ENCODE peak calls at places on chromosomes 7 and 10, in five cellular contexts. E, T, Z, G and W are unnamed samples. For H3K4me1, the result is how much of the 10 kb centered on the place peaks cover.

GRCh38 chr7:80095545-80095944 is 39.1 kb upstream of the GNAI1 start:
- DNase-seq in E (no peak), T (peak), Z (no peak), G (no peak), W (no peak)

GRCh38 chr7:140696679-140697446 is at the start of gene NDUFB2:
- DNase-seq in E (peak), T (peak), Z (peak), G (peak), W (peak)

GRCh38 chr10:28714401-28715053 is 37.2 kb downstream of the BAMBI start:
- DNase-seq in E (no peak), T (no peak), Z (peak), G (no peak), W (no peak)

GRCh38 chr10:42638821-42639270 is 476 bp upstream of the ZNF33B start:
- DNase-seq in E (no peak), T (no peak), Z (no peak), G (no peak), W (no peak)

GRCh38 chr7:117715784-117716445 is 157.3 kb downstream of the CTTNBP2 start:
- DNase-seq in E (no peak), T (peak), Z (peak), G (peak), W (peak)

GRCh38 chr7:42611961-42612360 is 299.9 kb downstream of the C7orf25 start:
- DNase-seq in E (no peak), T (no peak), Z (no peak), G (no peak), W (no peak)

GRCh38 chr7:4178887-4179286 is 503.2 kb upstream of the FOXK1 start:
- DNase-seq in E (no peak), T (no peak), Z (no peak), G (no peak), W (no peak)

GRCh38 chr7:46363688-46364087 is 442.6 kb upstream of the IGFBP3 start:
- DNase-seq in E (no peak), T (no peak), Z (peak), G (no peak), W (no peak)

GRCh38 chr7:156156734-156157408 is 344.6 kb upstream of the SHH start:
- DNase-seq in E (peak), T (no peak), Z (peak), G (peak), W (peak)

GRCh38 chr7:57342954-57343353 is 107.0 kb upstream of the ZNF716 start:
- DNase-seq in E (no peak), T (no peak), Z (no peak), G (no peak), W (no peak)

GRCh38 chr7:57344957-57345356 is 105.0 kb upstream of the ZNF716 start:
- DNase-seq in E (no peak), T (no peak), Z (no peak), G (no peak), W (no peak)

GRCh38 chr7:57339198-57339944 is 110.6 kb upstream of the ZNF716 start:
- DNase-seq in E (no peak), T (no peak), Z (no peak), G (no peak), W (no peak)

GRCh38 chr7:57348646-57349269 is 101.2 kb upstream of the ZNF716 start:
- DNase-seq in E (no peak), T (no peak), Z (no peak), G (no peak), W (no peak)

DNA sequence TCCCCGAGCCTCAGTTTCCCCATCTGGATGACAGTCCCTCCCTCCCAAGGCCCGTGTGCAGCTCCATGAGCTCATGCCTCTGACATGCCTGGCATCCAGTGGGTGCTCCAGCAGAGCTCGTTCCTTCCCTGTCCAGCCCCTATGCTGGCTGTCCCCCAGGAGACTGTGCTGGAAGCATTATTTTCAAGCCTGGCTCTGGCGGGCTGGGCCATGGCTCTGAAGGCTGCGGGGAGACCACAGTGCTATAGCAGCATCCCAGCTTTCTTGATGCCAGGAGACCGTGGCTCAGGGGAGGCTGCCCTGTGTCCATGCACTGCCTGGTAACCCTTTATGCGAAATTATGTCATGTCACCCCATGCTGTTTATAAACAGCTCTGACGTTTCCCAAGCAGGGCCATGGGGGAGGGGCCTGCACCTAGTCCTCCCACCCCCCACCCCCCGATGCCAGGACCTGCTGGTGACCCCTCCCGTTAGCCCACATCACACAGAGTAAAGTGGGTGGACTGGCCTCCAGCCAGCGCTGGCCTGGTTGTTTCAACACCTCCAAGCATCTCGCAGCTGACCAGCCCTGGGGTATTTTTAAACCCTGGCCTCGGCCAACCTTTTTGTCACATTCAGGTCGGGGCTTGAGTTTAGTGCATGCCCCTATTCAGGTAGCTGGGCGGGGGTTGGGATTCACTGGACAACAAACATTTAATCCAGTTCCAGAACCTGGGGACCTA is 105.9 kb upstream of the ZNF716 start:
- DNase-seq in E (no peak), T (no peak), Z (no peak), G (no peak), W (no peak)
- TF ChIP-seq MAFK in E (no peak), T (no peak), Z (no peak), G (no peak), W (no peak)

DNA sequence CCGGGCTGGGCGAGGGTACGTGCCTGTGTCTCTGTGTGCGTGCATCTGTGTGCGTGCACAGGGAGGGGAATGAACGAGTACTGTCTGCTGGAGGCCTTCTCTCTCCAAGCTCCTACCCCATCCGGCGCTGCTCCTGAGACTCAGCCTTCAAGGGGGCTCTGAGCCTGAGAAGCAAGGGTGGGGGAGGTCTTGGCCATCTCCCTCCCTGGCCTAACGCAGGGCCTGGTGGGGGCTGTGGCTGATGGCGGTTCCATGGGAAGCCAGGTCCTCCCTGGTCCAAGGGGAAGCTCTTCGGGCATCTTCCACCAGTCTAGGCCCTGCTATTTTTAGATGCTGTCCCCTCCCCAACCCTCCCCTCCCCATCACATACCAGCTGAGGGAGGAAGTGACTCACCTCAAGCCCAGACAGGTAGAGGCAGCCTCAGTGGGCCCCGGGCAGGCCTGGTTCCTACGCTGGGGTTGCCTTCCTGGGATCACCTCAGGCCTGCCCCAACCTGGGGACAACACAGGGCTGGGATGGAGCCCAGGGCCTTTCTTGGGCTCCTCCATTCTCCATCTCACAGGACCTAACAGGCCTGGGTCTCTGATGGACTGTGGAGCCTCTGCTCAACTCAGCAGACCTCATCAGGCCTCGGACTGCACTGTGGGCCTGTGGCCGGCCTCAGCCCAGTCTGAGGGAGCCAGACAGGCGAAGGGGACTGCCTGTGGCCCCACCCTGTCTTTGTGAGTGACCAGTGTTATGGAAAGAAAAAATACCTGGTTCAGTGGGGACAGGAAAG is 32.2 kb downstream of the DNAJB12 start:
- DNase-seq in E (no peak), T (no peak), Z (no peak), G (peak), W (no peak)
- H3K4me1 ChIP-seq in E (half or more), T (under half), Z (half or more), G (half or more), W (under half)

DNA sequence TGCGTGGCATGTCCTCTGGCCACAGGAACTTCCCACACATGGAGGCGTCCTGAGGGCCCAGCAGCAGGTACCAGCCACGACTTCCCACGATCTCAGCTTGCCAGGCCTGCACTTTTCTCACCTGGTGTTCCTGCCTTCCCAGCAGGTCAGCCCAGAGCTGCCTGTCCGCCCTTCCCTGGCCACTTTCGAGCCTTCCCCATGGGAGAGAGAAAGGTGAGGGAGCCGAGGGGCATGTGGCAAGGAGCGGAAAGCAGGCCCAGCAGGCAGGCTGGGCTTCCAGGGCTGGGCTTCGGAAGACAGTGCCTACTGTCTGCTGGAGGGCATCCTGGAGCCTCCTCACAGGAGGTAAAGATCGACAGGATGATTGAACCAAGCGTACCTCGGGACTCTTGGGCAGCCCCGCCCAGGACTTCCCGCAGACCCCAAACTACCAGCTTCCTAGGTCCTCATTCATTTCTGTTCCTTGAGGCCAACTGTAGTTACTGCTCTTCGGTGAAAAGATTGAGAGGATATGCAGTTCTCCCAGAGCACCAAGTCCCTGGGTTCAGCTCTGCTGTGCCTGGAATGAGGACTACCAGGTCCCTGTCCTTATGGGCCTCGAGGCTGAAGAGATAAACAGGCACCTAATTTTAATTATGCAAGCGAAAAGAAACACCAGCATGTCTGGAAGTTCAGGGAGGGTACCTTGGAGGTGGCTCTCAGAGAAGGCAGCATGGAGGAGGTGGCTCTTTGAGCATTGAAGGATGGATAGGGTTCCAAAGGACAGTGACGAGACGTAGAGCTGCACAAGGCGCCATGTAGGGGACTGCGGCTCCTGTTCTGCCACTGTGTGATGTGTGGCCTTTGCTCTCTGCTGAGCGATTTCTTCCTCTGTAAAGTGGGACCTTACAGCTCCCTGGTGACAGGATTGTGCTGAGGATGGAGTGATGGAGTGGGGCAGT is 87.8 kb downstream of the ZMIZ1 start:
- DNase-seq in E (no peak), T (no peak), Z (no peak), G (no peak), W (no peak)
- TF ChIP-seq MAFK in E (no peak), T (no peak), Z (no peak), G (no peak), W (no peak)

GRCh38 chr10:132570265-132570664 is 32.7 kb downstream of the INPP5A start:
- DNase-seq in E (no peak), T (no peak), Z (no peak), G (no peak), W (no peak)

GRCh38 chr10:132571565-132572544 is 34.3 kb downstream of the INPP5A start:
- DNase-seq in E (peak), T (peak), Z (peak), G (peak), W (peak)

GRCh38 chr10:132570771-132571564 is 33.4 kb downstream of the INPP5A start:
- DNase-seq in E (no peak), T (no peak), Z (no peak), G (no peak), W (no peak)

GRCh38 chr10:132574288-132574687 is 36.7 kb downstream of the INPP5A start:
- DNase-seq in E (no peak), T (no peak), Z (no peak), G (no peak), W (no peak)

DNA sequence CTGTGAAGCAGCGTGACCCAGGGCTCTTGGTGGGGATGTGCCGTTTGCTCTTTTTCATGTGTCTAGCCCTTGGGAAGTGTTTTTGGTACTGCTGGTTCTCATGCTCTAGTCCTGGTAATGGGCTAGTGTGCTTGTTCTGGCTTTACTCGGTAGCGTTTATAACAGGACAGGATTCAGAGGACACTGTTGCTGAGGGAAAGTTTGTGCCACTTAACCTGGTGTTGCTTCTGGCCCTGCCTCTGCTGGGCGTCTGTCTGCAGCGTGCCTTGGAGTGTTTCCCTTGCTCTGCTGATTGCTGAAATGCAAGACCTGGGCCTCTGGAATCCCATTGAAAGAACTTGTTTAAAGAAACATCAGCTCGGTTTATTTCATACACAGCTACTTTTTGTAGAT is 35.0 kb downstream of the INPP5A start:
- DNase-seq in E (no peak), T (peak), Z (no peak), G (peak), W (no peak)
- H3K4me1 ChIP-seq in E (under half), T (under half), Z (under half), G (under half), W (under half)

GRCh38 chr10:61860964-61861758 is 40.3 kb upstream of the ARID5B start:
- DNase-seq in E (peak), T (no peak), Z (no peak), G (no peak), W (no peak)
- TF ChIP-seq MAFK in E (no peak), T (no peak), Z (no peak), G (no peak), W (no peak)

DNA sequence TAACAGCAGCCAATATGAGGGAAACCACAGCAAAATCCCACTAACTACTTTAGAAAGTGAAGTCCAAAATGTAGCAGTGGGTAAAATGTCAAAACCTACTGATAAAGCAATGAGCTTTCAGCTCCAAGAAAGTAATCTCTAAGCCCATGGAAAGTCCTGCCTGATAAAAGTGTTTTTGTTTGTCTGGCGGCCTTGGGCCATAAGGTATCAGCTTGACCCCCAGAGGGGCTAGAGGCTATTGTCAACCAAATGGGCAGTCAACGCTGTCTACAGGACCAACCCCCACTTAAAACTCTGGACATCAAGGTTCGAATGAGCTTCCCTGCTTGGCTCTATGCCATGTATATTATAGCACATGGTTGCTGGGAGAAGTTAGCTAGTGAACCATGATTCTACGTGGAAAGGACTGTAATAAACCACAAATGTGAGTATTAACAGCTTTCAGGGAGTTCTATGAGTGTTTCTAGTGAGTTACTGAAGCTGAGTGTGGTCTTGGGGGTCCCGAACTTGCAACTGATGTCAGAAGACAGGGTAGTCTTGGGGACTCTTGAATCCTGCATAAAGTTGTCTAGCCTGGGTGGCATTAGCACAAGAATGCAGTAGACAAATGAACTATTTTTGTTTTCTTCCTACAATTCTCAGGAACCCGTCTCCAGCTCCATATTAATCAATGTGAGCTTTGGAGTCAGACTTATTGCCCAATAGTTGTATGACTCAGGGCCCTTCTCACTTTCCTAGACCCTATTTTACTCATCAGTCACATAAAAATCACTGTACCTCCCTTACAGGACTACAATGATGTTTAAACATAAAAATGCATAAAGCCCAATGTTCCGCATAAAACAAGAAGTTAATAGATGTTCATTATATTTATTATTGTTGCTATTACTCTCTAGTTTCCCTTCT is 164.9 kb downstream of the DGKI start:
- DNase-seq in E (no peak), T (peak), Z (no peak), G (no peak), W (no peak)
- H3K4me1 ChIP-seq in E (under half), T (under half), Z (under half), G (under half), W (under half)

GRCh38 chr10:88512599-88512998 is 70.5 kb downstream of the RNLS start:
- DNase-seq in E (no peak), T (no peak), Z (no peak), G (no peak), W (no peak)

GRCh38 chr10:88515235-88515634 is 67.9 kb downstream of the RNLS start:
- DNase-seq in E (no peak), T (peak), Z (no peak), G (no peak), W (no peak)
- TF ChIP-seq MAFK in E (no peak), T (peak), Z (no peak), G (no peak), W (no peak)

GRCh38 chr10:79244068-79244442 is 103.2 kb upstream of the PPIF start:
- DNase-seq in E (no peak), T (no peak), Z (no peak), G (no peak), W (no peak)
- H3K4me1 ChIP-seq in E (under half), T (under half), Z (under half), G (under half), W (under half)